ENCODE peak calls at places on chromosome 14, in five cellular contexts. V is HCT116, A is bronchial epithelial cell, H is uterus, M is Caco-2. D is an unnamed sample. For H3K27me3, the result is how much of the 10 kb centered on the place peaks cover.

GRCh38 chr14:92368001-92368400 is 45.0 kb downstream of the SLC24A4 start:
- DNase-seq in V (no peak), A (peak), H (no peak), M (no peak), D (no peak)

GRCh38 chr14:49904270-49904669 is 11.4 kb downstream of the ARF6 start:
- DNase-seq in V (no peak), A (no peak), H (no peak), M (no peak), D (no peak)

GRCh38 chr14:34364201-34364600 is 97.8 kb downstream of the SPTSSA start:
- DNase-seq in V (no peak), A (peak), H (no peak), M (no peak), D (no peak)

GRCh38 chr14:60648934-60649814 is at the start of gene SIX1:
- DNase-seq in V (peak), A (peak), H (peak), M (peak), D (peak)

GRCh38 chr14:102573591-102574046 is 18.8 kb upstream of the RCOR1 start:
- DNase-seq in V (no peak), A (no peak), H (no peak), M (no peak), D (no peak)

GRCh38 chr14:92310776-92311375 is 12.1 kb upstream of the SLC24A4 start:
- DNase-seq in V (no peak), A (no peak), H (no peak), M (no peak), D (no peak)

GRCh38 chr14:104879983-104880565 is 15.0 kb downstream of the CEP170B start:
- DNase-seq in V (no peak), A (no peak), H (no peak), M (no peak), D (peak)

GRCh38 chr14:92553456-92553855 is 39.9 kb downstream of the RIN3 start:
- DNase-seq in V (no peak), A (no peak), H (peak), M (no peak), D (no peak)

GRCh38 chr14:64757601-64758000 is 53.4 kb downstream of the PLEKHG3 start:
- DNase-seq in V (no peak), A (no peak), H (no peak), M (no peak), D (no peak)

GRCh38 chr14:26621807-26622560 is 24.2 kb upstream of the NOVA1 start:
- DNase-seq in V (no peak), A (peak), H (no peak), M (no peak), D (no peak)

GRCh38 chr14:45698462-45699134 is 445.6 kb upstream of the MIS18BP1 start:
- DNase-seq in V (no peak), A (peak), H (no peak), M (no peak), D (no peak)

GRCh38 chr14:54188036-54188666 is 208.7 kb upstream of the CDKN3 start:
- DNase-seq in V (no peak), A (no peak), H (no peak), M (no peak), D (no peak)

GRCh38 chr14:104800600-104801283 is at the start of gene ZBTB42:
- DNase-seq in V (no peak), A (peak), H (peak), M (peak), D (peak)

GRCh38 chr14:81326451-81326850 is 73.7 kb downstream of the STON2 start:
- DNase-seq in V (no peak), A (peak), H (no peak), M (no peak), D (no peak)

GRCh38 chr14:24576178-24576577 is at the start of gene CTSG:
- DNase-seq in V (no peak), A (no peak), H (no peak), M (no peak), D (no peak)

GRCh38 chr14:31154956-31155355 is 52.6 kb downstream of the HECTD1 start:
- DNase-seq in V (peak), A (no peak), H (no peak), M (no peak), D (no peak)

GRCh38 chr14:53792909-53793308 is 163.7 kb downstream of the BMP4 start:
- DNase-seq in V (no peak), A (no peak), H (no peak), M (no peak), D (no peak)

GRCh38 chr14:105929327-105930081 is 403.1 kb downstream of the TMEM121 start:
- DNase-seq in V (no peak), A (no peak), H (no peak), M (peak), D (no peak)

GRCh38 chr14:98018626-98019025 is 1221.4 kb downstream of the VRK1 start:
- DNase-seq in V (no peak), A (no peak), H (no peak), M (no peak), D (no peak)

GRCh38 chr14:105700622-105701288 is 174.4 kb downstream of the TMEM121 start:
- DNase-seq in V (no peak), A (no peak), H (no peak), M (peak), D (peak)

GRCh38 chr14:38848243-38848642 is 254.8 kb downstream of the SEC23A start:
- DNase-seq in V (no peak), A (no peak), H (no peak), M (no peak), D (no peak)

GRCh38 chr14:65290830-65291229 is 121.7 kb upstream of the FUT8 start:
- DNase-seq in V (peak), A (peak), H (no peak), M (no peak), D (no peak)

GRCh38 chr14:55117816-55118441 is 11.1 kb upstream of the LGALS3 start:
- DNase-seq in V (no peak), A (peak), H (no peak), M (peak), D (no peak)

GRCh38 chr14:88791629-88792571 is 853 bp downstream of the EML5 start:
- DNase-seq in V (no peak), A (no peak), H (peak), M (no peak), D (no peak)

GRCh38 chr14:59265808-59266207 is 77.3 kb downstream of the DAAM1 start:
- DNase-seq in V (no peak), A (peak), H (no peak), M (no peak), D (no peak)

GRCh38 chr14:101125719-101126375 is 222.3 kb upstream of the RTL1 start:
- DNase-seq in V (no peak), A (no peak), H (peak), M (no peak), D (no peak)

GRCh38 chr14:104331871-104332605 is 193.7 kb downstream of the KIF26A start:
- DNase-seq in V (no peak), A (no peak), H (no peak), M (no peak), D (no peak)

GRCh38 chr14:68976160-68977067 is 2.7 kb downstream of the ACTN1 start:
- DNase-seq in V (no peak), A (peak), H (peak), M (peak), D (no peak)

GRCh38 chr14:77022219-77022852 is 6.2 kb downstream of the IRF2BPL start:
- DNase-seq in V (no peak), A (no peak), H (no peak), M (no peak), D (peak)

GRCh38 chr14:90276627-90277367 is 20.4 kb downstream of the PSMC1 start:
- DNase-seq in V (no peak), A (peak), H (no peak), M (no peak), D (no peak)
- TF ChIP-seq CTCF in V (no peak), A (no peak), H (no peak), M (no peak), D (no peak)

GRCh38 chr14:75430526-75430925 is 2.7 kb downstream of the JDP2 start:
- DNase-seq in V (no peak), A (no peak), H (no peak), M (no peak), D (no peak)
- H3K4me3 ChIP-seq in V (no peak), A (no peak), H (no peak), M (no peak), D (no peak)

GRCh38 chr14:74235017-74235416 is 4.2 kb upstream of the VSX2 start:
- DNase-seq in V (no peak), A (no peak), H (no peak), M (no peak), D (no peak)
- H3K27me3 ChIP-seq in V (under half), A (under half), H (under half), M (under half), D (under half)

DNA sequence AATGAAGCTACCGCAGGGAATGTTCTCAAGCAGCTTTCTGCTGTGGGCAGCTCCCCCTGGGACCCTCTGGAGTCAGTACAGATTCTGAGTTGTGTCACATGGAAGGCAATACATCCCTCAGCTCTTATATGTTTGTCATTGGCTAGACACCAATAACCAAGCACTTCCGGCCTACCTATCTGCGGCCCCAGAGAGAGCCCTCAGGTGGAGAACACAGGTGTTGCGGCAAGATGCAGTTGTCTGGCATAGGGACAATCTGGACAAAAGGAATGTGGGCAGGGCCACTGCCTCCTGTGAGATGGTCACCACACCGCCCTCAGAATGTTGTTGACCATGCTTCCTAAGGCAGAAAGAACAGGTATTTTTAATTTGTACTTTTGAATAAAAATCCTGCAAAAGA is 118.7 kb downstream of the BRMS1L start:
- DNase-seq in V (peak), A (peak), H (no peak), M (peak), D (no peak)
- TF ChIP-seq CTCF in V (peak), A (peak), H (no peak), M (peak), D (peak)

GRCh38 chr14:70034257-70034656 is 154.5 kb downstream of the SLC8A3 start:
- DNase-seq in V (no peak), A (no peak), H (no peak), M (no peak), D (no peak)
- H3K4me3 ChIP-seq in V (no peak), A (no peak), H (no peak), M (no peak), D (no peak)

D was measured in GM06990.